ENCODE peak calls at places on chromosomes 6 and 20, in eight cellular contexts. H is upper lobe of right lung, U is ovary, X is colonic mucosa, W is fibroblast of lung, N is lower lobe of right lung, F is pancreas, G is cardiac muscle cell. J is an unnamed sample.

GRCh38 chr6:154056536-154056935 is 17.5 kb downstream of the OPRM1 start:
- DNase-seq in H (no peak), U (no peak), X (no peak), W (no peak), N (no peak), F (no peak), G (no peak), J (no peak)

GRCh38 chr6:6640915-6641314 is 52.4 kb downstream of the LY86 start:
- DNase-seq in H (no peak), U (no peak), X (no peak), W (no peak), N (no peak), F (no peak), G (no peak), J (no peak)

GRCh38 chr6:113564401-113565161 is 292.6 kb upstream of the MARCKS start:
- DNase-seq in H (peak; percentile 72), U (peak; percentile 51), X (peak; percentile 54), W (peak; percentile 98), N (peak; percentile 62), F (peak; percentile 85), G (peak; percentile 98), J (peak; percentile 88)

GRCh38 chr6:46191961-46192360 is 21.2 kb upstream of the ENPP5 start:
- DNase-seq in H (no peak), U (no peak), X (no peak), W (peak; percentile 94), N (no peak), F (no peak), G (peak; percentile 66), J (no peak)

GRCh38 chr6:114735118-114735730 is 392.4 kb upstream of the HS3ST5 start:
- DNase-seq in H (no peak), U (no peak), X (no peak), W (peak; percentile 61), N (no peak), F (no peak), G (no peak), J (no peak)

GRCh38 chr20:31740208-31740607 is 1.1 kb downstream of the TPX2 start:
- DNase-seq in H (no peak), U (no peak), X (no peak), W (peak; percentile 72), N (no peak), F (no peak), G (peak; percentile 57), J (no peak)

GRCh38 chr20:30513050-30513628 is 744.3 kb upstream of the DEFB115 start:
- DNase-seq in H (no peak), U (no peak), X (no peak), W (no peak), N (no peak), F (no peak), G (peak; percentile 7), J (no peak)

GRCh38 chr20:1265226-1265915 is 723 bp upstream of the SNPH start:
- DNase-seq in H (no peak), U (no peak), X (no peak), W (peak; percentile 43), N (no peak), F (no peak), G (no peak), J (no peak)

GRCh38 chr20:60200305-60200918 is 242.2 kb downstream of the CDH26 start:
- DNase-seq in H (no peak), U (no peak), X (no peak), W (no peak), N (no peak), F (no peak), G (no peak), J (no peak)

GRCh38 chr6:125533710-125534397 is 215.6 kb upstream of the HEY2 start:
- DNase-seq in H (no peak), U (no peak), X (no peak), W (no peak), N (no peak), F (no peak), G (peak; percentile 2), J (no peak)

GRCh38 chr6:63351995-63352586 is 32.3 kb upstream of the LGSN start:
- DNase-seq in H (no peak), U (no peak), X (no peak), W (peak; percentile 57), N (no peak), F (no peak), G (peak; percentile 78), J (no peak)

DNA sequence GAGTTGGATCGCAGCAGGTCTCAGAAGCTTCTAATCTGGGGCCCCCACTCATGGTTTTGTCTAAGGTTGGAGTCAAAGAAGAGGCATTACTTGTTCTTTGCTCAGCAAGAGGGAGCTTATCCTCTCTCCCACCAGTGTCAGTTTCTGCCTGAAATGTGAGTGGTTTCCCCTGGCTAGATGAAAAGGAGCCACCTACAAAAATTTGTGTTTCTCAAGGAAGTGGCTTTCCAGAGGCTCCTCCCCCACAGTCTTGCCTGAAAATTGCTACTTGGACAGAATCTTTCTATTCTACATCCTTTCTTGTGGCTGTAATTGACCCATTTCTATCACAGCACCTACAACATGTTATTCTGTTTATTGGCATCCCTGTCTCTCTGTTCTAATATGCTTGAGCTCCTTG is 37.9 kb downstream of the SCML4 start:
- DNase-seq in H (no peak), U (no peak), X (no peak), W (no peak), N (no peak), F (no peak), G (no peak), J (no peak)
- H3K4me1 ChIP-seq in H (peaks cover 7% of the 10 kb centered on the region), U (no peaks in the 10 kb centered on the region), X (no peaks in the 10 kb centered on the region), W (no peaks in the 10 kb centered on the region), N (no peaks in the 10 kb centered on the region), F (no peaks in the 10 kb centered on the region), G (peaks cover 3% of the 10 kb centered on the region), J (no peaks in the 10 kb centered on the region)

GRCh38 chr6:130724089-130724488 is 103.1 kb upstream of the SMLR1 start:
- DNase-seq in H (no peak), U (no peak), X (no peak), W (peak; percentile 18), N (no peak), F (no peak), G (no peak), J (no peak)
- H3K4me1 ChIP-seq in H (no peaks in the 10 kb centered on the region), U (no peaks in the 10 kb centered on the region), X (no peaks in the 10 kb centered on the region), W (no peaks in the 10 kb centered on the region), N (no peaks in the 10 kb centered on the region), F (no peaks in the 10 kb centered on the region), G (no peaks in the 10 kb centered on the region), J (no peaks in the 10 kb centered on the region)

GRCh38 chr6:31666337-31666960 is 569 bp downstream of the CSNK2B start:
- DNase-seq in H (no peak), U (no peak), X (no peak), W (no peak), N (no peak), F (no peak), G (no peak), J (no peak)
- H3K4me1 ChIP-seq in H (peaks cover 33% of the 10 kb centered on the region), U (peaks cover 13% of the 10 kb centered on the region), X (peaks cover 20% of the 10 kb centered on the region), W (peaks cover 19% of the 10 kb centered on the region), N (peaks cover 46% of the 10 kb centered on the region), F (peaks cover 23% of the 10 kb centered on the region), G (peaks cover 12% of the 10 kb centered on the region), J (peaks cover 3% of the 10 kb centered on the region)

GRCh38 chr6:14656676-14657075 is 539.1 kb downstream of the CD83 start:
- DNase-seq in H (no peak), U (no peak), X (no peak), W (no peak), N (no peak), F (no peak), G (no peak), J (no peak)

GRCh38 chr6:14660767-14661166 is 543.2 kb downstream of the CD83 start:
- DNase-seq in H (no peak), U (no peak), X (no peak), W (no peak), N (no peak), F (no peak), G (no peak), J (no peak)

GRCh38 chr6:14658030-14658429 is 540.5 kb downstream of the CD83 start:
- DNase-seq in H (no peak), U (no peak), X (no peak), W (no peak), N (no peak), F (no peak), G (no peak), J (no peak)

GRCh38 chr6:14661188-14661587 is 543.6 kb downstream of the CD83 start:
- DNase-seq in H (no peak), U (no peak), X (no peak), W (no peak), N (no peak), F (no peak), G (no peak), J (no peak)

GRCh38 chr6:14658909-14659561 is 541.5 kb downstream of the CD83 start:
- DNase-seq in H (no peak), U (no peak), X (no peak), W (no peak), N (no peak), F (no peak), G (peak; percentile 57), J (no peak)
- H3K4me1 ChIP-seq in H (peaks cover 4% of the 10 kb centered on the region), U (peaks cover 6% of the 10 kb centered on the region), X (no peaks in the 10 kb centered on the region), W (peaks cover 5% of the 10 kb centered on the region), N (no peaks in the 10 kb centered on the region), F (no peaks in the 10 kb centered on the region), G (peaks cover 14% of the 10 kb centered on the region), J (no peaks in the 10 kb centered on the region)

DNA sequence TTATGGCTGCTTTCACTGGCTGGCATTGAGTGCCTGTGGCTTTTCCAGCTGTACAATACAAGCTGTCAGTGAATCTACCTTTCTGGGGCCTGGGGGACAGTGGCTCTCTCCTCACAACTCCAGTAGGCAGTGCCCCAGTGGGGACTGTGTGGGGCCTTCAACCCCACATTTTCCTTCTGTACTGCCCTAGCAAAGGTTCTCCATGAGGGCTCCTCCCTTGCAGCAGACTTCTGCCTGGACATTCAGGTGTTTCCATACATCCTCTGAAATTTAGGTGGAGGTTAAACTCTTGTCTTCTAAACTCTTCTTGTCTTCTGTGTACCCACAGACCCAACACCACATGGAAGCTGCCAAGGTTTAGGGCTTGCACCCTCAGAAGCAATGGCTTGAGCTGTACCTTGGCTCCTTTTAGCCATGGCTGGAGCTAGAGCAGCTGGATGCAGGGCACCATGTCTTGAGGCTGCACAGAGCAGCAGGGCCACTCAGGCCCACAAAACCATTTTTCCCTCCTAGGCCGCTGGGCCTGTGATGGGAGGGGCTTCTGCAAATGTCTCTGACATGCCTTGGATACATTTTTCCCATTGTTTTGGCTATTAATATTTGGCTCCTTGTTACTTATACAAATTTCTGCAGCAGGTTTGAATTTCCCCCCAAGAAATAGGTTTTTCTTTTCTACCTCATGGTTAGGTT is 9.6 kb downstream of the PEX7 start:
- DNase-seq in H (no peak), U (no peak), X (no peak), W (no peak), N (no peak), F (no peak), G (no peak), J (no peak)
- H3K4me1 ChIP-seq in H (no peaks in the 10 kb centered on the region), U (no peaks in the 10 kb centered on the region), X (no peaks in the 10 kb centered on the region), W (no peaks in the 10 kb centered on the region), N (no peaks in the 10 kb centered on the region), F (peaks cover 3% of the 10 kb centered on the region), G (no peaks in the 10 kb centered on the region), J (peaks cover 1% of the 10 kb centered on the region)

GRCh38 chr6:47650553-47651432 is 47.6 kb upstream of the ADGRF4 start:
- DNase-seq in H (no peak), U (no peak), X (no peak), W (peak; percentile 45), N (no peak), F (no peak), G (no peak), J (no peak)
- H3K4me1 ChIP-seq in H (peaks cover 7% of the 10 kb centered on the region), U (no peaks in the 10 kb centered on the region), X (peaks cover 4% of the 10 kb centered on the region), W (peaks cover 4% of the 10 kb centered on the region), N (peaks cover 9% of the 10 kb centered on the region), F (no peaks in the 10 kb centered on the region), G (peaks cover 8% of the 10 kb centered on the region), J (peaks cover 1% of the 10 kb centered on the region)

DNA sequence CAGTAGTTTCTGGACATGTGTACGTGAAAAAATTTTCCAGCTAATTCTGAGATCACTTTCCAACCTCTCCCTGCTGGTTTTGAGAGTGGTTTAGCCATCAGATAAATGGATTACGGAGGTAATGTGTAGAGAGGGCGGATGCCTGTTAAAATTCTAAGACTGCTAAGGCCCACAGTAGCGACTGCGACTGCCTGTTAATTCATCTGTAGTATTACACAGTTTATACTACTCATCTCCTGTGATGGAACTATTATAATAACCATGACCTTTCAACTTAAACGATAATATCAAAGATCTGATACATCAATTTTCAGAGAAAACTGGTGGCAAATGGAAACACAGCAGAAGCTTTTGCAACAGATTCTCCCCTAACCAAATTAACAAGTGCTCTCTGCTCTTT is 102.3 kb downstream of the IRF4 start:
- DNase-seq in H (no peak), U (no peak), X (no peak), W (no peak), N (no peak), F (no peak), G (no peak), J (no peak)
- H3K4me1 ChIP-seq in H (no peaks in the 10 kb centered on the region), U (no peaks in the 10 kb centered on the region), X (no peaks in the 10 kb centered on the region), W (no peaks in the 10 kb centered on the region), N (peaks cover 4% of the 10 kb centered on the region), F (no peaks in the 10 kb centered on the region), G (no peaks in the 10 kb centered on the region), J (no peaks in the 10 kb centered on the region)